ENCODE peak calls at places on chromosomes 11 and 22, in five cellular contexts. T is H1, J is HepG2, Y is GM12878, I is NT2/D1. K is an unnamed sample.

GRCh38 chr11:11400635-11401232 is 47.7 kb upstream of the CSNK2A3 start:
- DNase-seq in T (no peak), J (peak; percentile 12), Y (no peak), I (no peak), K (peak; percentile 49)

GRCh38 chr11:121636341-121637176 is 183.8 kb upstream of the SORL1-AS1 start:
- DNase-seq in T (no peak), J (no peak), Y (no peak), I (no peak), K (no peak)

GRCh38 chr11:61785837-61786402 is 6.5 kb downstream of the TMEM258 start:
- DNase-seq in T (no peak), J (no peak), Y (no peak), I (no peak), K (no peak)

GRCh38 chr22:48492371-48493320 is 1335.0 kb downstream of the BRD1 start:
- DNase-seq in T (no peak), J (peak; percentile 50), Y (peak; percentile 1), I (peak; percentile 40), K (peak; percentile 49)

GRCh38 chr22:50518628-50519027 is 6.8 kb downstream of the SCO2 start:
- DNase-seq in T (no peak), J (no peak), Y (no peak), I (no peak), K (no peak)

GRCh38 chr11:118088531-118088930 is 1.8 kb upstream of the SMIM35 start:
- DNase-seq in T (no peak), J (peak; percentile 25), Y (no peak), I (no peak), K (no peak)

GRCh38 chr11:107593941-107594340 is 3.0 kb downstream of the ELMOD1 start:
- DNase-seq in T (no peak), J (no peak), Y (no peak), I (no peak), K (peak; percentile 12)

GRCh38 chr11:122069946-122070345 is 46.1 kb downstream of the BLID start:
- DNase-seq in T (no peak), J (peak; percentile 7), Y (no peak), I (peak; percentile 22), K (no peak)

GRCh38 chr11:96213500-96213899 is 129.5 kb downstream of the MAML2 start:
- DNase-seq in T (no peak), J (no peak), Y (no peak), I (no peak), K (no peak)

GRCh38 chr11:14578551-14578956 is 58.4 kb upstream of the PSMA1 start:
- DNase-seq in T (no peak), J (peak; percentile 82), Y (peak; percentile 65), I (no peak), K (no peak)

GRCh38 chr11:131889146-131889577 is 518.7 kb downstream of the NTM start:
- DNase-seq in T (no peak), J (no peak), Y (peak; percentile 66), I (peak; percentile 62), K (no peak)

GRCh38 chr22:48368975-48369525 is 1458.6 kb downstream of the BRD1 start:
- DNase-seq in T (no peak), J (no peak), Y (no peak), I (no peak), K (no peak)

GRCh38 chr22:36197601-36198146 is 3.9 kb downstream of the APOL4 start:
- DNase-seq in T (no peak), J (no peak), Y (no peak), I (no peak), K (no peak)

DNA sequence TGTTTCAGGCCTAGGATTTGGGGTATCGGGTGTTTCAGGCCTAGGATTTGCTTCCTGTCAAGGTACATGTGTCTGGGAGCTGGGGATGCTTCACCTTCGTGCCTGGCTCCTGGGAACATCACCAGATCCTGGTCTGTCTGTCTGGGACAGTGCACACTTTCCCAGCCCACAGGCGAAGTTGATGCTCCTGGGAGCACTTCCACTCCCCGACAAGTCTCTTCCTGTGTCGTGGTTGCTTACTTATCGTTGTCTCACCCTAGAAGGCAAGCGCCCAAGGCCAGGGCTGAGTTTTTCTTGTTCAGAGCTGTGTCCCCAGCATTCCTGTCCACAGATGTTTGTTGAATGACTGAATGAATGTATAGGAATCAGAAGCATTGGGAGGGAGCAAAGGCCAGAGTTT is 71.5 kb downstream of the LINC01488 start:
- DNase-seq in T (no peak), J (no peak), Y (no peak), I (no peak), K (no peak)
- TF ChIP-seq SUZ12 in T (no peak), J (no peak), Y (no peak), I (no peak), K (no peak)

DNA sequence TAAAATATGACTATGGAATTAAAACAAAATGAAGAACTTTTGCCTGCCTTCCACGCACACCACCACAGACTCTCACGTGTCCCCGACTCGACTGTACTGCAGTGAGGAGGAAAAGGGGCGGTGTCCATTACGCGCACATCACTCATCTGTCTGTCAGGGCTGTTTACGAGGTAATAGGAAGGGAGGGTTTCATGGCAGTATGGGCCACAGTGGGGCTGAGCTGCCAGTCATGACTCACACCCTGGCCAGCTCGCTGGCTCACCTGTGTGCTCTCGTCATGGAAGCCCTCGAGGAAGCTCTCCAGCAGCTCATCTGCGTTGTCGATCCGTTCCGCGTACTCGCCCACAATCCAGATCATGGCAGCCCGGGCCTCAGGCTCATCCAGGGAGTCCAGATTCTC is 33.5 kb upstream of the RASL10A start:
- DNase-seq in T (no peak), J (no peak), Y (no peak), I (no peak), K (no peak)
- TF ChIP-seq SUZ12 in T (no peak), J (no peak), Y (no peak), I (no peak), K (no peak)

GRCh38 chr11:73412308-73412707 is 36.1 kb downstream of the RELT start:
- DNase-seq in T (no peak), J (no peak), Y (no peak), I (no peak), K (no peak)

GRCh38 chr11:73413246-73413645 is 37.0 kb downstream of the RELT start:
- DNase-seq in T (no peak), J (no peak), Y (no peak), I (no peak), K (no peak)

GRCh38 chr11:73416711-73417265 is 40.6 kb downstream of the RELT start:
- DNase-seq in T (no peak), J (no peak), Y (no peak), I (no peak), K (no peak)

GRCh38 chr11:73415854-73416615 is 39.8 kb downstream of the RELT start:
- DNase-seq in T (no peak), J (no peak), Y (no peak), I (no peak), K (no peak)

GRCh38 chr11:73414977-73415492 is 38.8 kb downstream of the RELT start:
- DNase-seq in T (no peak), J (no peak), Y (peak; percentile 38), I (no peak), K (no peak)
- TF ChIP-seq SUZ12 in T (no peak), J (no peak), Y (no peak), I (no peak), K (no peak)

GRCh38 chr22:31739795-31740201 is 10.1 kb downstream of the PRR14L start:
- DNase-seq in T (no peak), J (no peak), Y (no peak), I (no peak), K (no peak)
- TF ChIP-seq SUZ12 in T (no peak), J (no peak), Y (no peak), I (no peak), K (no peak)

GRCh38 chr11:6251120-6251733 is 8.4 kb upstream of the CCKBR start:
- DNase-seq in T (peak; percentile 64), J (peak; percentile 59), Y (no peak), I (peak; percentile 78), K (peak; percentile 80)
- TF ChIP-seq SUZ12 in T (no peak), J (no peak), Y (no peak), I (no peak), K (no peak)